ENCODE peak calls at places on chromosomes 16 and 17, in six cellular contexts. D is astrocyte of the cerebellum; C is H7; A is esophagus squamous epithelium; N is naive thymus-derived CD4-positive, alpha-beta T cell; E is A549. L is an unnamed sample.

GRCh38 chr17:44108440-44109311 is 14.8 kb downstream of the HDAC5 start:
- DNase-seq in C (no peak), D (peak; percentile 94), E (peak; percentile 96), A (no peak), N (no peak), L (no peak)

GRCh38 chr17:8673621-8674020 is 43.1 kb upstream of the MYH10 start:
- DNase-seq in A (no peak), E (no peak), C (no peak), N (no peak), D (no peak), L (no peak)

GRCh38 chr16:66133641-66134402 is 232.7 kb upstream of the CDH5 start:
- DNase-seq in N (no peak), C (no peak), E (no peak), A (no peak), D (no peak), L (no peak)

GRCh38 chr17:48479014-48479402 is 49.0 kb upstream of the SKAP1 start:
- DNase-seq in E (no peak), A (no peak), D (no peak), C (no peak), N (no peak), L (no peak)

GRCh38 chr16:12252616-12253015 is 276.1 kb downstream of the SNX29 start:
- DNase-seq in A (no peak), C (no peak), N (no peak), D (no peak), E (no peak), L (no peak)

GRCh38 chr17:78365561-78366108 is 5.8 kb upstream of the SOCS3 start:
- DNase-seq in A (no peak), E (no peak), N (no peak), C (peak; percentile 93), D (peak; percentile 79), L (no peak)

GRCh38 chr16:19753815-19754643 is 36.0 kb downstream of the IQCK start:
- DNase-seq in N (no peak), A (no peak), E (peak; percentile 15), D (peak; percentile 43), C (no peak), L (no peak)

GRCh38 chr17:38724337-38724988 is 5.7 kb upstream of the CISD3 start:
- DNase-seq in A (no peak), D (no peak), E (no peak), C (no peak), N (no peak), L (no peak)

GRCh38 chr16:66717112-66717675 is 20.7 kb upstream of the CMTM4 start:
- DNase-seq in N (no peak), D (peak; percentile 22), C (peak; percentile 72), A (no peak), E (no peak), L (no peak)

GRCh38 chr17:80877829-80878303 is 113.8 kb upstream of the CHMP6 start:
- DNase-seq in A (no peak), N (no peak), D (no peak), E (no peak), C (peak; percentile 62), L (no peak)

GRCh38 chr17:76700627-76701470 is 9.9 kb downstream of the MXRA7 start:
- DNase-seq in D (no peak), E (no peak), N (no peak), A (no peak), C (peak; percentile 86), L (no peak)

GRCh38 chr17:57919912-57920311 is 35.3 kb downstream of the CUEDC1 start:
- DNase-seq in A (no peak), N (no peak), E (no peak), C (no peak), D (no peak), L (no peak)

GRCh38 chr17:16304832-16305231 is 48.4 kb downstream of the CENPV start:
- DNase-seq in A (no peak), N (peak; percentile 18), D (no peak), E (no peak), C (peak; percentile 61), L (no peak)

GRCh38 chr17:45200701-45201100 is 21.0 kb upstream of the FMNL1 start:
- DNase-seq in C (no peak), E (no peak), A (no peak), D (no peak), N (no peak), L (no peak)

GRCh38 chr16:17468611-17469010 is 2.1 kb downstream of the XYLT1 start:
- DNase-seq in E (no peak), N (no peak), D (no peak), C (no peak), A (no peak), L (no peak)

GRCh38 chr17:4807534-4808377 is 804 bp downstream of the PLD2 start:
- DNase-seq in N (no peak), E (peak; percentile 44), C (peak; percentile 76), A (no peak), D (no peak), L (no peak)

GRCh38 chr17:82080048-82080788 is 14.6 kb upstream of the DUS1L start:
- DNase-seq in A (no peak), N (no peak), C (no peak), E (no peak), D (no peak), L (no peak)

GRCh38 chr16:27408012-27408601 is 6.1 kb downstream of the IL21R start:
- DNase-seq in A (no peak), C (no peak), D (no peak), N (no peak), E (no peak), L (no peak)

DNA sequence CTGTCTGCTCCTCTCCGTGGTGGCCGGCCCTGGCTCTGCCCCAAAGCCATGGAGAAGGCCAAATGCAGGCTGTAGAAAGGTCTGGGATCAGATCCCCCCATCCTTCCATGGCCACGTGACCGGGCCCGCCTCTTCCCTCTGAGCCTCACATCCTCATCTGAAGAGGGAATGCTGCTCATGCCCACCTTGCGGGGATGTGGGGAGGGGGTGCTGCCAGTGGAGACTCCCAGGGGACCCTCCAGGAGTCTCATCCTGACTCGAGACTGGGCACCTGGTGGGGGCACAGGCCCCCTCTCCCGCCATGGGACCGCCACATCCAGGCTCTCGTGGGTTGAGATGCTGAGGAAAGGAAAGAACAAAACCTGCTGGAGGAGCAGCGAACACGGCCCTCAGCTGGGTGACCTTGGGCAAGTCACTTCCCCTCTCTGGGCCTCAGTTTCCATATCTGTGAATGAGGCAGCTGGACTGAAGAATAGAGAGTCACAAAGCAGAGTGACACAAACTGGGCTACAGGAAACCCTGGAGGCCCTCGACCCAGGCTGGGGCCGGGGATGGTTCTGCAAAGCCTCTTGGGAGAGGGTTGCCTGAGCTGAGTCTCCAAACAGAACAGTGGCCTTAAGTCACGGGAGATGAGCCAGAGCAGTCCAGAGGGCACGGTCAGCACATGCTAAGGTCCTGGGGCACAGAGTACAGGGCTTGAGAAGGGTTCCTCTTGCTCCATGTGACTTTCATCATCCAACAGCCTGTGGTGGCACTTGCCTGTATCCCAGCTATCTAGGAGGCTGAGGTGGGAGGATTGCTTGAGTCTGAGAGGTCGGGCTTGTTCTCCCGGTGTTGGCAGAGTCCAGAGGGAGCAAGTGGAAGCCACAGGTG is 30.1 kb downstream of the SOCS1 start:
- DNase-seq in D (no peak), C (no peak), A (no peak), E (no peak), N (no peak), L (no peak)
- H3K4me3 ChIP-seq in D (no peak overlapping the region), C (no peak overlapping the region), A (no peak overlapping the region), E (no peak overlapping the region), N (peak overlapping the region; percentile 49), L (peak overlapping the region; percentile 35)

DNA sequence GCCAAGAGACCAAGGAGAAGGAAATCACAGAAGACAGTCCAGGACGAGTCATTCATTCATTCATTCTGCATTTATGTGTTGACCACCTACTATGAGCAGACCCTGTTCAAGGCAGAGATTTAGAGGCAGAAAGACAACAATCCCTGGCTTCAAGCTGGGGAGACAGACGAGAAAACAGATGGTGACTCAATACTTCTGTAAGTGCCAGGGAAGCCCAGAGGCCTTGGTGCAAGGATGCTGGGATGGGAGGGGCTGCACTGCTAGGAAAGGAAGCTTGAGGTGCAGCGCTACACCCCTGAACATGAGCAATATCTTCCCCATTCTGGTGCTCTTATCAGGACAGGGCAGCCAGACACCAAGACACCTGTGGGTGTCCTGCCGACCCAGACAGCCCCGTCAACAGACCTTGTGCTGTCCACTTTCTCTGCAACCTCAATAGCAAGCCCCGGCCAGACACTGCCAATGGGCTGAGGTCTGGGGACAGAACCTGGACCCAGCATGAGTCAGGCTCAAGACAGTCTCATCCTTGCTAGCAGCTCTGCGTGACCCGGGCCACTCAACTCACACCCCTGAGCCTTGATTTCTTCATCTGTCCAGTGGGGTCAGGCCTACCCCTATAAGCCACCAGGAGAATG is 163.5 kb downstream of the COPRS start:
- DNase-seq in C (no peak), N (no peak), D (no peak), E (no peak), A (no peak), L (no peak)
- H3K4me3 ChIP-seq in C (no peak overlapping the region), N (no peak overlapping the region), D (no peak overlapping the region), E (no peak overlapping the region), A (no peak overlapping the region), L (no peak overlapping the region)

GRCh38 chr16:47488051-47488450 is 26.9 kb downstream of the PHKB start:
- DNase-seq in A (no peak), D (no peak), N (no peak), E (no peak), C (no peak), L (no peak)

GRCh38 chr16:47490471-47490870 is 29.3 kb downstream of the PHKB start:
- DNase-seq in N (no peak), A (no peak), C (no peak), E (no peak), D (no peak), L (peak; percentile 21)

GRCh38 chr16:47493358-47494337 is 32.5 kb downstream of the PHKB start:
- DNase-seq in E (no peak), N (no peak), A (no peak), D (no peak), C (no peak), L (no peak)

GRCh38 chr16:47492036-47492427 is 30.9 kb downstream of the PHKB start:
- DNase-seq in A (no peak), D (no peak), C (no peak), N (no peak), E (no peak), L (no peak)

DNA sequence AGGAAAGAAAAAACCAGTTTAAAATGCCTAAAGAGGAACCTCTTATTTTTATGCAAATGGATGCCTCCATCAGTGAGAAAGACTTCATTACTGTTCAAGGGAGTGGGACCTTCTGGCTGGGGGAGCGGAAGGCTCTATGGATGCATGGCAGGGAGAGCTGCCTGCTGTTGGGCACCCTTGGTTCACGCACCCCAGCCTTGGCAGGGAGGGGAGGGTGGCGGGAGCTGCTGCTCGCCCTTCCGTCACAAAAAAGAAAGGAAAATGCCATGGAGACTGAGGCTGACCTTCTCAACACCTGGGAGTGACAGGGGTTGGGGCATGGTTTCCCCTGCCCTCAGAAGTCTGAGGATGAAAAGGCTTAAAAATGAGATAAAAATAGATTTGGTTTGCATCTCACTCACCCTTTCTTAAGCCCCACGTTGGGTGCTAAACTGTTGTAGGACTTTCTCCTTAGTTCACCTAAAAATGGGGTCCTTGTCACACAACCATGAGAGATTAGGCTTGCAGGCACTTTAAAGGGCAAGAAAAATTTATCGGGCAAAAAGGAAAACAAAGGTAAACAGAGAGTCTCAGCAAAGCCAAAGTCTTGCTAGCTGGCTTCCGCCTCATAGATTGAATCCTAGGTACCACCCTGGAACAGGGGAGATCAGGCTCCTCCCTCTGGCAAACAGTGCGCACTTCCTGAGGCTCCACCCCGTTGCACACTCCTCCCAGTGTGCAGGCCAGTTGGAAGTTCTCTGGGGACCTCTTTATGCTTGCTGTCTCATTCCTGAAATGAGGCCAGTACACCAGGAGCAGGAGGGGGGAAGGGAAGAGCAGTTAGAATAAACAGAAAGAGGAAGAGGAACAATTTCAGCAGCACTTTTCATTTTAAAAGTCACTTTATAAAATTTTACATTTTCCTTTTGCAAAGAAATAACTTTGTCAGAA is 31.6 kb downstream of the PHKB start:
- DNase-seq in N (no peak), C (peak; percentile 17), E (no peak), D (no peak), A (peak; percentile 12), L (no peak)
- H3K4me3 ChIP-seq in N (no peak overlapping the region), C (no peak overlapping the region), E (no peak overlapping the region), D (no peak overlapping the region), A (peak overlapping the region; percentile 10), L (no peak overlapping the region)

GRCh38 chr17:29140631-29141483 is 39.3 kb downstream of the MYO18A start:
- DNase-seq in D (no peak), N (peak; percentile 61), E (no peak), A (no peak), C (peak; percentile 48), L (peak; percentile 63)
- H3K4me3 ChIP-seq in D (no peak overlapping the region), N (peak overlapping the region; percentile 76), E (no peak overlapping the region), A (peak overlapping the region; percentile 36), C (no peak overlapping the region), L (peak overlapping the region; percentile 85)

L was measured in Jurkat, Clone E6-1.